ENCODE peak calls at places on chromosomes 6 and 20, in ten cellular contexts. B is CD8-positive, alpha-beta T cell; G is left lung; J is OCI-LY7; F is endodermal cell; H is fibroblast of pulmonary artery; I is endothelial cell of umbilical vein; D is lung; N is tibial artery; M is psoas muscle. P is an unnamed sample.

GRCh38 chr6:150418825-150419594 is 50.2 kb downstream of the IYD start:
- DNase-seq in B (peak), G (peak), J (peak), F (peak), H (peak), I (peak), D (peak), N (peak), M (peak), P (no peak)

GRCh38 chr6:30879684-30880427 is 4.5 kb upstream of the DDR1 start:
- DNase-seq in B (no peak), G (no peak), J (no peak), F (peak), H (no peak), I (no peak), D (no peak), N (no peak), M (no peak), P (no peak)

GRCh38 chr6:1461207-1461606 is 71.8 kb downstream of the FOXF2 start:
- DNase-seq in B (no peak), G (no peak), J (no peak), F (no peak), H (peak), I (no peak), D (no peak), N (no peak), M (no peak), P (no peak)

GRCh38 chr20:59342017-59342957 is 41.9 kb downstream of the EDN3 start:
- DNase-seq in B (no peak), G (no peak), J (no peak), F (no peak), H (no peak), I (no peak), D (no peak), N (no peak), M (no peak), P (no peak)

GRCh38 chr6:102127253-102127652 is 733.7 kb downstream of the GRIK2 start:
- DNase-seq in B (no peak), G (no peak), J (no peak), F (no peak), H (no peak), I (no peak), D (no peak), N (no peak), M (no peak), P (no peak)

GRCh38 chr20:48910360-48910781 is 11.1 kb upstream of the ARFGEF2 start:
- DNase-seq in B (peak), G (no peak), J (no peak), F (no peak), H (peak), I (peak), D (no peak), N (no peak), M (no peak), P (no peak)

GRCh38 chr6:158500016-158500735 is 59.7 kb upstream of the TMEM181 start:
- DNase-seq in B (no peak), G (no peak), J (no peak), F (no peak), H (peak), I (no peak), D (no peak), N (no peak), M (no peak), P (no peak)

GRCh38 chr6:140572129-140572528 is 1197.7 kb upstream of the CITED2 start:
- DNase-seq in B (no peak), G (no peak), J (no peak), F (no peak), H (peak), I (peak), D (no peak), N (no peak), M (no peak), P (peak)

GRCh38 chr6:80543598-80544181 is 437.2 kb downstream of the BCKDHB start:
- DNase-seq in B (no peak), G (no peak), J (no peak), F (no peak), H (peak), I (no peak), D (no peak), N (no peak), M (no peak), P (no peak)

GRCh38 chr6:134061440-134061839 is 9.0 kb upstream of the SLC2A12 start:
- DNase-seq in B (no peak), G (no peak), J (no peak), F (no peak), H (no peak), I (no peak), D (no peak), N (no peak), M (no peak), P (no peak)

GRCh38 chr20:25453035-25453810 is 45.8 kb downstream of the GINS1 start:
- DNase-seq in B (no peak), G (peak), J (no peak), F (no peak), H (peak), I (peak), D (no peak), N (no peak), M (no peak), P (no peak)

GRCh38 chr20:52103469-52103910 is 88.1 kb downstream of the ZFP64 start:
- DNase-seq in B (no peak), G (no peak), J (no peak), F (peak), H (peak), I (peak), D (no peak), N (no peak), M (no peak), P (no peak)

GRCh38 chr20:35232575-35232974 is 6.1 kb downstream of the MMP24 start:
- DNase-seq in B (no peak), G (no peak), J (no peak), F (no peak), H (peak), I (peak), D (no peak), N (no peak), M (no peak), P (peak)

GRCh38 chr6:132687306-132687705 is 26.5 kb downstream of the VNN1 start:
- DNase-seq in B (no peak), G (no peak), J (no peak), F (no peak), H (peak), I (peak), D (no peak), N (no peak), M (no peak), P (no peak)

GRCh38 chr20:1173698-1174097 is 11.1 kb downstream of the TMEM74B start:
- DNase-seq in B (no peak), G (no peak), J (no peak), F (no peak), H (no peak), I (no peak), D (no peak), N (no peak), M (no peak), P (no peak)

GRCh38 chr6:169450097-169450496 is 196.5 kb upstream of the THBS2 start:
- DNase-seq in B (no peak), G (no peak), J (no peak), F (peak), H (no peak), I (no peak), D (no peak), N (no peak), M (no peak), P (no peak)

GRCh38 chr6:110083875-110084585 is 95.4 kb downstream of the WASF1 start:
- DNase-seq in B (no peak), G (no peak), J (no peak), F (no peak), H (no peak), I (no peak), D (no peak), N (no peak), M (no peak), P (no peak)

GRCh38 chr6:160950507-160950906 is 41.1 kb upstream of the MAP3K4 start:
- DNase-seq in B (no peak), G (no peak), J (no peak), F (no peak), H (peak), I (no peak), D (no peak), N (no peak), M (no peak), P (peak)

GRCh38 chr20:62822788-62823651 is 6.2 kb downstream of the COL9A3 start:
- DNase-seq in B (no peak), G (no peak), J (peak), F (peak), H (no peak), I (no peak), D (no peak), N (no peak), M (no peak), P (no peak)

GRCh38 chr20:50980851-50981713 is 22.5 kb downstream of the MOCS3 start:
- DNase-seq in B (peak), G (peak), J (peak), F (peak), H (peak), I (peak), D (peak), N (no peak), M (peak), P (no peak)

GRCh38 chr6:44974511-44974910 is 353.6 kb upstream of the RUNX2 start:
- DNase-seq in B (no peak), G (no peak), J (no peak), F (no peak), H (no peak), I (no peak), D (no peak), N (no peak), M (no peak), P (no peak)

GRCh38 chr6:74115674-74116073 is 419.7 kb downstream of the CD109 start:
- DNase-seq in B (no peak), G (no peak), J (no peak), F (peak), H (peak), I (no peak), D (no peak), N (no peak), M (no peak), P (no peak)

GRCh38 chr20:17654649-17655285 is 27.3 kb downstream of the RRBP1 start:
- DNase-seq in B (no peak), G (peak), J (no peak), F (peak), H (peak), I (peak), D (no peak), N (peak), M (peak), P (no peak)

GRCh38 chr6:126112171-126112632 is 125.9 kb downstream of the TRMT11 start:
- DNase-seq in B (no peak), G (no peak), J (no peak), F (no peak), H (peak), I (no peak), D (no peak), N (no peak), M (no peak), P (peak)

GRCh38 chr6:100371591-100371990 is 93.1 kb downstream of the SIM1 start:
- DNase-seq in B (no peak), G (no peak), J (no peak), F (no peak), H (no peak), I (no peak), D (no peak), N (no peak), M (no peak), P (no peak)

GRCh38 chr6:1987640-1988039 is 257.8 kb downstream of the GMDS start:
- DNase-seq in B (no peak), G (no peak), J (no peak), F (no peak), H (peak), I (peak), D (no peak), N (no peak), M (no peak), P (peak)

GRCh38 chr6:88750936-88751335 is 212.5 kb downstream of the RNGTT start:
- DNase-seq in B (no peak), G (no peak), J (no peak), F (no peak), H (no peak), I (no peak), D (no peak), N (no peak), M (no peak), P (no peak)

GRCh38 chr20:57919059-57919458 is 209.2 kb upstream of the PMEPA1 start:
- DNase-seq in B (no peak), G (no peak), J (no peak), F (no peak), H (no peak), I (no peak), D (no peak), N (no peak), M (no peak), P (no peak)

GRCh38 chr6:150491131-150491795 is 108.4 kb upstream of the PLEKHG1 start:
- DNase-seq in B (no peak), G (no peak), J (no peak), F (no peak), H (peak), I (no peak), D (no peak), N (no peak), M (no peak), P (no peak)

GRCh38 chr6:152212437-152212836 is 405.0 kb downstream of the ESR1 start:
- DNase-seq in B (no peak), G (no peak), J (no peak), F (no peak), H (no peak), I (no peak), D (no peak), N (no peak), M (no peak), P (no peak)

DNA sequence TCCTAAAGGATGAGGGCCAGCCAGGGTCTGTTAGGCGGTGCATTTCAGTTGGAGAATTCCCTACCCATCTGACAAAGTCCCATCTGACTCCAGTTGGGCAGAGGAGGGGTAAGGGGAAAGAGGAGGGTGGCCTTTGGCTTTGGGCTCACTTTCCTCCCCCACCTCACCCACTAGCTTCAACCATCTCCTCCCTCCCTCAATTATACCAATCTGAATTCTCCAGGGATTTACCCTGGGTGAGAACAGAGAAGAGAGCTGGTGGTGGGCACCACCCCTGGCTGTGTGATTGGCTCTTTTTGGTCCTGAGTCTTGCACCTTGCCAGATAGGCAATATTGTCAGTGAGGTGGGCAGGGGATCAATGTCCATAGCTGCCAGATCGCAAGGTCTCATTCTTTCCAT is 3.2 kb downstream of the HMGA1 start:
- DNase-seq in B (no peak), G (no peak), J (no peak), F (no peak), H (no peak), I (no peak), D (no peak), N (no peak), M (no peak), P (no peak)
- H3K4me3 ChIP-seq in B (no peak), G (no peak), J (peak), F (peak), H (no peak), I (peak), D (no peak), N (no peak), M (no peak), P (no peak)

DNA sequence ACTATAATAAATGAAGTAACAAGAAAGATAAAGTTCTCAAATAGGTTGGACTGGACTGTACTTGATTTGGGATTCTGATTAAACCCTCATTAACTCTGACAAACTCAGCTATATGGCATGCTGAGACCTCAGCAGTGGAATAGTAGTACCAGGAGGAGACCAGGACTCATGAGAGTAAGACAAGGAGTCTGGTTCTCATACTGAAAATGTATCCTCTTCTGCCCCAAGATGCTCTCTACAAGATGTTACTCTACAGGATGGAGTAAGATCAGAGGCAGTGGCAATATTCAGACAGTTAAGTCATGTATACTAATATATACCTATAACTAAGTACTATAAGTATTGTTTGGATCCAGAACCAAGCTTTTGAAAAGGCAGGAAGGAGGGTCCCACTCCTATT is 31.9 kb upstream of the SYNCRIP start:
- DNase-seq in B (no peak), G (no peak), J (peak), F (no peak), H (no peak), I (no peak), D (no peak), N (no peak), M (no peak), P (no peak)
- H3K4me3 ChIP-seq in B (no peak), G (no peak), J (peak), F (peak), H (no peak), I (no peak), D (no peak), N (peak), M (peak), P (no peak)

DNA sequence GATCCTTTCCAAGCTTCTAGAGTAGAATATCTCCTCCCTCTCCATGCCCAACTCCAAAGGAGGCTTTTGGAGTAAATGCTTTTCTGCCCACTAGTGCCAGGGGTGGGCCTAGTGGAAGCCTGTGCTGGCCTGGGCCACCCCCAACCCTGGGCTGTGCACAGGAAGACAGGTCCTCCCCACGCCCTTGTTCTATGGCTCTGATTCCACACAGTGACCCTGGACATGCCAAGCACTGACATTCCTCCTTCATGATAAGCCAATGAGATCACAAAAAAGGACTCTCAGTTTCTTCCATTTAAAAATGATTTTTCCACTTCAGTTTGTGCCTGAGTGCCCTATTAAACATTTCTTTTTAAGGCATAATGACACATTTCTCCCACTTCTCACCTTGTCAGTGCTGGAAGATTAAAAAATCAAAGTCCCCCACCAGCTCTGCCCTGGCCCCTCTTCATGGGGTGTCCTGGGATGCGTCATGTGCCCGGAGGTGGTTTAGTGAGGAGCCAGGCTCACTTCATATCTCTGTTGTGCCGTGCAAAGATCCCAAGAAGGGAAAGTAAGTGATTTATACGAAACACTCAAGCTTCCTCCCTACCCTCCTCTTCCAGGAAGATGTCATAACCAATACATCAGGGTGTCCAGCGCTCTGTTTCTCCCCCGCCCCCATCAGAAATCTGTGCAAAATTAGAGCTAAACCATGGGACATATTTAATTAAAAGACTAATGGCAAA is 255.0 kb downstream of the NRN1 start:
- DNase-seq in B (no peak), G (no peak), J (no peak), F (no peak), H (peak), I (no peak), D (no peak), N (no peak), M (no peak), P (no peak)
- H3K4me3 ChIP-seq in B (no peak), G (no peak), J (no peak), F (no peak), H (no peak), I (no peak), D (no peak), N (no peak), M (no peak), P (peak)

GRCh38 chr6:116615937-116616756 is at the start of gene RSPH4A:
- DNase-seq in B (peak), G (peak), J (peak), F (peak), H (peak), I (peak), D (peak), N (peak), M (peak), P (peak)
- H3K4me3 ChIP-seq in B (peak), G (peak), J (peak), F (peak), H (peak), I (peak), D (peak), N (peak), M (peak), P (peak)

GRCh38 chr6:90294008-90294511 is 2.6 kb downstream of the BACH2 start:
- DNase-seq in B (no peak), G (no peak), J (no peak), F (no peak), H (no peak), I (no peak), D (no peak), N (no peak), M (no peak), P (no peak)
- H3K4me3 ChIP-seq in B (peak), G (no peak), J (peak), F (peak), H (no peak), I (no peak), D (no peak), N (no peak), M (peak), P (no peak)

P was measured in AG04449.